ENCODE peak calls at places on chromosomes 12 and 14, in seven cellular contexts. I, E, L, Y, M, Q and B are unnamed samples.

GRCh38 chr14:59306775-59307174 is 118.3 kb downstream of the DAAM1 start:
- DNase-seq in I (no peak), E (no peak), L (no peak), Y (no peak), M (no peak), Q (no peak), B (no peak)

GRCh38 chr12:84079621-84080020 is 833.0 kb downstream of the SLC6A15 start:
- DNase-seq in I (no peak), E (no peak), L (no peak), Y (no peak), M (no peak), Q (no peak), B (no peak)

GRCh38 chr12:130224613-130225012 is 62.3 kb downstream of the FZD10 start:
- DNase-seq in I (no peak), E (no peak), L (no peak), Y (peak), M (no peak), Q (no peak), B (no peak)

GRCh38 chr12:65720739-65721138 is 103.5 kb upstream of the HMGA2 start:
- DNase-seq in I (no peak), E (no peak), L (no peak), Y (no peak), M (no peak), Q (no peak), B (no peak)

GRCh38 chr14:83975435-83976222 is 1554.3 kb upstream of the FLRT2 start:
- DNase-seq in I (no peak), E (no peak), L (no peak), Y (no peak), M (no peak), Q (no peak), B (no peak)

GRCh38 chr12:108747563-108747962 is 16.2 kb upstream of the CORO1C start:
- DNase-seq in I (no peak), E (no peak), L (no peak), Y (no peak), M (no peak), Q (no peak), B (no peak)

GRCh38 chr14:99325591-99325990 is 53.6 kb upstream of the BCL11B start:
- DNase-seq in I (no peak), E (no peak), L (no peak), Y (peak), M (no peak), Q (no peak), B (no peak)

GRCh38 chr12:68356060-68356748 is 24.0 kb upstream of the MDM1 start:
- DNase-seq in I (no peak), E (no peak), L (no peak), Y (no peak), M (no peak), Q (no peak), B (no peak)

GRCh38 chr14:50910495-50911420 is 33.5 kb downstream of the PYGL start:
- DNase-seq in I (no peak), E (no peak), L (no peak), Y (no peak), M (no peak), Q (no peak), B (peak)

GRCh38 chr12:32437095-32437515 is 37.7 kb downstream of the FGD4 start:
- DNase-seq in I (no peak), E (no peak), L (peak), Y (no peak), M (peak), Q (no peak), B (no peak)

GRCh38 chr12:55019784-55020183 is at the start of gene NEUROD4:
- DNase-seq in I (no peak), E (peak), L (peak), Y (no peak), M (peak), Q (peak), B (peak)

GRCh38 chr14:62209287-62209899 is 447.2 kb downstream of the SNAPC1 start:
- DNase-seq in I (no peak), E (no peak), L (no peak), Y (no peak), M (no peak), Q (no peak), B (no peak)

GRCh38 chr12:29739279-29739991 is 44.3 kb downstream of the TMTC1 start:
- DNase-seq in I (no peak), E (no peak), L (no peak), Y (no peak), M (no peak), Q (no peak), B (no peak)

GRCh38 chr12:29737616-29738015 is 46.1 kb downstream of the TMTC1 start:
- DNase-seq in I (no peak), E (no peak), L (no peak), Y (no peak), M (no peak), Q (no peak), B (no peak)

GRCh38 chr12:29741342-29742241 is 42.1 kb downstream of the TMTC1 start:
- DNase-seq in I (no peak), E (no peak), L (no peak), Y (no peak), M (no peak), Q (no peak), B (no peak)

GRCh38 chr12:29735604-29736003 is 48.1 kb downstream of the TMTC1 start:
- DNase-seq in I (no peak), E (no peak), L (no peak), Y (no peak), M (no peak), Q (no peak), B (no peak)

GRCh38 chr12:29738416-29738815 is 45.3 kb downstream of the TMTC1 start:
- DNase-seq in I (no peak), E (no peak), L (no peak), Y (no peak), M (no peak), Q (no peak), B (no peak)
- TF ChIP-seq JUND in I (no peak), E (no peak), L (no peak), Y (no peak), M (no peak), Q (no peak), B (no peak)

GRCh38 chr12:31355747-31356107 is 29.8 kb upstream of the SINHCAF start:
- DNase-seq in I (no peak), E (no peak), L (no peak), Y (no peak), M (no peak), Q (no peak), B (no peak)

DNA sequence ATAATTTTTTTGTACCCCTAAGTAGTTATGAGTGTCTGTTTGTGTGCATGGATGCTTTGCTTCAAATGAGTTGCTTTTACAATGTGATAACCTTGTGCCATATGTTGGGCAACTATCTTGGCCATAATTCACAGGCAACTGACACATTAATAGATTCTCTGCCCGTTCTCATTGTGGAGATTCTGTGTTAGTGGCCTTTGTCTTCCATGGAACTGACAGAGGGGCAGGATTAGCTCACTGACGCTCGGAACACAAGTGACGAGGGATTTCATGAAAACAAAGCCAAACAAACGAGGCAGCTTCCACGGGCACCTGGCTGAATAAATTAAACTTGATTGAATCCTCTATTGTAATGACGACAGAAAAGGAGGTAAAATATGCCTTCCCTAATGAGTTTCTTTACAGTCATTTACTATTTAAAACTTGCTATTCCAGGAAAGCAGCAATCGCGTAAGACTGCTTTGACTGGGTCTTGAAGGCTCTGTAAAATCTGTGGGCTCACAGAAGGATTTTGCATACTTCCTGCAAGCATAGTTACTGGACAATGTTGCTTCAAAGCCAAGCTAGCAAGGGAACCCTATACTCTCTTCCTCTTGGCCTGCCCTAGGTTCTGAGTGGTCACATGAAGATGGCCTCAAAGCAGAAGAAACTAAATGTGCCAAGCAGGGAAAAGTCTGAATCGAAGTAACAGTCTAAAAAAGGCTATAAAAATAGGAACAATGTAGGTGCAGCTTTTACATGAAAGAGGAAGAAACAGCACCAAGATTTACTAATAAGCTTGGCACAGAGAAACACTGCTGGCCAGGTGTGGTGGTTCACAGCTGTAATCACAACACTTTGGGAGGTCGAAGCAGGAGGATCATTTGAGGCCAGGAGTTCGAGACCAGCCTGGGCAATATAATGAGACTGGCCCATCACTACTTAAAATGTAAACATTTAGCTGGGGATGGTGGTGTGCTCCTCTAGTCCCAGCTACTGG is 28.1 kb upstream of the SINHCAF start:
- DNase-seq in I (no peak), E (no peak), L (no peak), Y (no peak), M (no peak), Q (no peak), B (no peak)
- TF ChIP-seq JUND in I (no peak), E (no peak), L (no peak), Y (no peak), M (no peak), Q (no peak), B (no peak)

DNA sequence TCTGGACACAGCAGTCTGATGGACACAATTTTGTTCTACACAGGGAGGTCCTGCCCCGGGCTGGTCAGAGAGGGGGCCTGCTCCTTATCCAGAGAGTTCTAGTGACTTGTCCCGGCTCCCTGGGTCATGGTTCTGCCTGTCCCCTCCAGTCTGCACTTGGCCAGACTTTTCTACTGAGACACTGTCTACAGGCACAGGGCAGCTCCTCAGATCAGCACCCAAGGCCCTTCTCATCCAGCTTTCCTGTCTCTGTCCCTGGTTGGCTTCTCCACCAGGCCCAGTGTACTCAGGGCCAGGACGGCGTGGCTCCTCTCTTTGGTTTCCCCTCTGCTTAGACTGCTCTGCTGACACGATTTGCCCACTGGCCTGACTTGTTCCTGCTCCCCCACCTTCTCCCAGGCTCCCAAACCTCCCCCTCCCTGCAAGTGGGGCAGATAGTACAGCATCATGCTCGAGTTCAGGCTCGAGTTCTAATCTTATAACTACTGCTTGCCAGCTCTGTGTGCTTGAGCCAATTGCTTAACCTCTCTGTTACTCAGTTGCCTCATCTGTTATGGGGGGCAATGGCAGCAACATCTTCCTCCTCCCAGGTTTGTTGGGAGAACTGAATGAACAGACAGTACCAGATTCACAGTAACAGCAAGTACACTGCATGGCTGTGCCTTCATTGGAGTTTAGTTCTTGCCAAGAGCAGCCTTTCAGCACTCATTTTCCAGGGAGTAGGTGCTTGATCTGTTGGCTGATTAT is 22.0 kb upstream of the COL2A1 start:
- DNase-seq in I (no peak), E (no peak), L (no peak), Y (no peak), M (no peak), Q (no peak), B (no peak)
- TF ChIP-seq JUND in I (no peak), E (no peak), L (no peak), Y (no peak), M (no peak), Q (no peak), B (no peak)

GRCh38 chr12:6909421-6910145 is 4.8 kb upstream of the ENO2 start:
- DNase-seq in I (no peak), E (no peak), L (no peak), Y (no peak), M (no peak), Q (no peak), B (no peak)
- TF ChIP-seq JUND in I (no peak), E (no peak), L (no peak), Y (no peak), M (no peak), Q (no peak), B (no peak)

DNA sequence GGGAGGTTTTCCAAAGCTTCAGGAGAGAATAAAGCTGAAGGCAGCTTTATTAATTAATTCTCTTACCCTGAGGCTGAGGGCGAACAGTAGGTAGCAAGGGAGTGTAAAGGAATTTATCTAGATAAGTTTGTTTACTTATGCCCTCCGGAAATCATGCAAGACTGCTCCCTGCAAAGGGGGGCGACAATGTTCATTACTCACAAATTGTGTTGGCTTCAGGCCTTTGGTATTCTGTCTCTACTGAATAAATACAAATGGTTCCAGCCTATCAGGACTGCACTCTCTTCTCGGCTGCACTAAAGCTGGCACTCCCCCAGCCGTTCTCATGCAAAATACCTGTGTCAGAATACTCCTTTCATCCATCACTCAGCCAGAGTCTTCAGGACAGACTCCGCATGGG is 120.8 kb downstream of the PPHLN1 start:
- DNase-seq in I (no peak), E (no peak), L (no peak), Y (no peak), M (no peak), Q (no peak), B (no peak)
- TF ChIP-seq JUND in I (no peak), E (no peak), L (no peak), Y (no peak), M (no peak), Q (no peak), B (no peak)

GRCh38 chr14:100866666-100867630 is 36.6 kb downstream of the RTL1 start:
- DNase-seq in I (no peak), E (no peak), L (no peak), Y (no peak), M (no peak), Q (no peak), B (no peak)
- TF ChIP-seq JUND in I (no peak), E (no peak), L (no peak), Y (no peak), M (no peak), Q (no peak), B (no peak)

GRCh38 chr14:105879503-105879866 is 353.1 kb downstream of the TMEM121 start:
- DNase-seq in I (no peak), E (no peak), L (no peak), Y (no peak), M (no peak), Q (no peak), B (no peak)
- TF ChIP-seq JUND in I (no peak), E (no peak), L (no peak), Y (no peak), M (no peak), Q (no peak), B (no peak)

DNA sequence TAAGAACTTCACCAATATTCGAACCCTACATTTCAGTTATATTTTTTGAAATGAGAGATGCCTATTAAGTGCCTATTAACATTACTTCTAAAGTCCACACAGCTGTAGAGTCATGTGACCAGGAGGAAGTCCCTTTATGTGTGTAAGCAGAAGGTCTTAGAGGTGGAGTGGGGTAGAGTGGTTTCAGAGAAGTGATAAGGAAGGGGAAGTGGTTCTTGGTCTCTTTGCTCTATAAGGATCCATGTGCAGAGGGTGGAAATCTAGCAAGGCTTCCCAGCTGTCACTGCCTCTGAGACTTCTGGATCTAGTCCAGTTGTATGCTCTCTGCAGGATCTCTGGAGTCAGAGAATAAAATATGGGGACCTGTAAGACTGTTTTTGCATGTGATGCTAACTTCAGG is 673.9 kb downstream of the FLRT2 start:
- DNase-seq in I (no peak), E (no peak), L (no peak), Y (no peak), M (no peak), Q (no peak), B (no peak)
- TF ChIP-seq JUND in I (no peak), E (no peak), L (no peak), Y (no peak), M (no peak), Q (no peak), B (no peak)

GRCh38 chr12:124371366-124371765 is 76.5 kb downstream of the RFLNA start:
- DNase-seq in I (no peak), E (no peak), L (no peak), Y (peak), M (no peak), Q (no peak), B (no peak)
- TF ChIP-seq JUND in I (no peak), E (no peak), L (no peak), Y (no peak), M (no peak), Q (no peak), B (no peak)

GRCh38 chr12:56930241-56930640 is 4.0 kb downstream of the SDR9C7 start:
- DNase-seq in I (no peak), E (no peak), L (no peak), Y (no peak), M (no peak), Q (no peak), B (no peak)

GRCh38 chr12:56931474-56931978 is 2.7 kb downstream of the SDR9C7 start:
- DNase-seq in I (no peak), E (peak), L (peak), Y (peak), M (peak), Q (no peak), B (no peak)

GRCh38 chr12:56929780-56930179 is 4.4 kb downstream of the SDR9C7 start:
- DNase-seq in I (no peak), E (no peak), L (no peak), Y (no peak), M (no peak), Q (no peak), B (no peak)

GRCh38 chr12:56928262-56928661 is 5.9 kb downstream of the SDR9C7 start:
- DNase-seq in I (no peak), E (peak), L (no peak), Y (no peak), M (no peak), Q (no peak), B (no peak)

GRCh38 chr12:56927281-56927680 is 6.9 kb downstream of the SDR9C7 start:
- DNase-seq in I (no peak), E (no peak), L (no peak), Y (no peak), M (no peak), Q (no peak), B (no peak)
- TF ChIP-seq JUND in I (no peak), E (no peak), L (no peak), Y (no peak), M (no peak), Q (no peak), B (no peak)